ENCODE peak calls at places on chromosomes 2 and 18, in eight cellular contexts. I, U, Z, T, H, W, C and D are unnamed samples.

GRCh38 chr2:218008060-218009040 is 5.6 kb upstream of the TNS1 start:
- DNase-seq in I (no peak), U (no peak), Z (no peak), T (peak; percentile 76), H (no peak), W (no peak), C (no peak), D (no peak)

GRCh38 chr2:66013456-66013855 is 421.5 kb upstream of the MEIS1 start:
- DNase-seq in I (no peak), U (no peak), Z (no peak), T (no peak), H (no peak), W (peak; percentile 43), C (no peak), D (peak; percentile 9)

GRCh38 chr2:128520787-128521186 is 202.1 kb upstream of the HS6ST1 start:
- DNase-seq in I (no peak), U (no peak), Z (peak; percentile 35), T (no peak), H (no peak), W (no peak), C (peak; percentile 59), D (no peak)

GRCh38 chr2:59585657-59586056 is 967.8 kb downstream of the BCL11A start:
- DNase-seq in I (no peak), U (no peak), Z (peak; percentile 53), T (no peak), H (peak; percentile 18), W (no peak), C (no peak), D (no peak)

GRCh38 chr2:200713704-200714064 is 98.0 kb upstream of the BZW1 start:
- DNase-seq in I (no peak), U (no peak), Z (no peak), T (no peak), H (no peak), W (no peak), C (peak; percentile 58), D (no peak)

GRCh38 chr2:136214284-136214683 is 96.3 kb upstream of the CXCR4 start:
- DNase-seq in I (no peak), U (no peak), Z (no peak), T (no peak), H (no peak), W (no peak), C (no peak), D (no peak)

GRCh38 chr2:48589170-48589767 is 28.4 kb upstream of the GTF2A1L start:
- DNase-seq in I (peak; percentile 20), U (peak; percentile 25), Z (peak; percentile 66), T (peak; percentile 35), H (peak; percentile 44), W (no peak), C (no peak), D (peak; percentile 71)

GRCh38 chr2:49914281-49914680 is 760.0 kb upstream of the FSHR start:
- DNase-seq in I (no peak), U (no peak), Z (no peak), T (peak; percentile 76), H (no peak), W (no peak), C (no peak), D (no peak)

GRCh38 chr2:11071207-11071606 is 84.1 kb upstream of the SLC66A3 start:
- DNase-seq in I (no peak), U (no peak), Z (peak; percentile 69), T (no peak), H (no peak), W (no peak), C (no peak), D (no peak)

DNA sequence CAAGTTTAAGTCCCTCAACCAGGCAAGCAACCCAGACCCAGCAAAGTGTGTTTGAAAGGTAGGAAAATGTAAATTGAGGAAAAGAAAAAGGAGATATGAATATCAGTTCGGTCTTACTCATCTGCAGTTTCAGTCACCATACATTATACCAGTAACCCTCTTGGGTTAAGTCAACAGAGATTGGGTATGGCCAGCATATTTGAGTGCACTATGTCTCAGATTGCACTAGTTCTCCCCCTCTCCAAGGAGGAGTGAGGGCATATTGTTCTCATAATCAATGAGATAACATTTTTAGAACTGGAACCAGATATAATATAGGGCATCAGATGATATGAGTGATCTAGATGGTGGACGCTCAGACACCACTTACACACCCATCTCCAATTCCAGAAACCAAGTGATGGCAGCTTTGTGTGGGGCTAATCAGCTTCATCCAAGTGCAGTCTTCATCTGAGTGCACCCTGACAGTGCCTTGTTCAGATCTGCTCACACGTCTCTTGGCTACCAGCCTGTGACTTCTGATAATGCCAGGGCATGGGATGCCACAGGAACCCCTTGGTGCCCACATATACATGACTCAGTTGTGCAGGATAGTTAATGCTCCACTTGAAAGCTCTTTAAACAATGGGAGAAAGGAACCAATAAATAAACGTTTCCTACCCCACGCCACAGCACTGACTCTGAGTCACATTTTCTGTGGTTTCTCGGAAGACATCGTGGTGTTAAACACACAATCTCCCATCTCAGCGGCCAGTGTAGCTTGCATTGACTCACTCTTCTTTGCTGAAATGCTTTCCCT is 141.7 kb downstream of the COPS8 start:
- DNase-seq in I (no peak), U (no peak), Z (no peak), T (peak; percentile 99), H (no peak), W (no peak), C (no peak), D (no peak)
- H3K27ac ChIP-seq in I (no peak overlapping the region), U (no peak overlapping the region), Z (no peak overlapping the region), T (peak overlapping the region; percentile 78), H (no peak overlapping the region), W (no peak overlapping the region), C (no peak overlapping the region), D (no peak overlapping the region)

DNA sequence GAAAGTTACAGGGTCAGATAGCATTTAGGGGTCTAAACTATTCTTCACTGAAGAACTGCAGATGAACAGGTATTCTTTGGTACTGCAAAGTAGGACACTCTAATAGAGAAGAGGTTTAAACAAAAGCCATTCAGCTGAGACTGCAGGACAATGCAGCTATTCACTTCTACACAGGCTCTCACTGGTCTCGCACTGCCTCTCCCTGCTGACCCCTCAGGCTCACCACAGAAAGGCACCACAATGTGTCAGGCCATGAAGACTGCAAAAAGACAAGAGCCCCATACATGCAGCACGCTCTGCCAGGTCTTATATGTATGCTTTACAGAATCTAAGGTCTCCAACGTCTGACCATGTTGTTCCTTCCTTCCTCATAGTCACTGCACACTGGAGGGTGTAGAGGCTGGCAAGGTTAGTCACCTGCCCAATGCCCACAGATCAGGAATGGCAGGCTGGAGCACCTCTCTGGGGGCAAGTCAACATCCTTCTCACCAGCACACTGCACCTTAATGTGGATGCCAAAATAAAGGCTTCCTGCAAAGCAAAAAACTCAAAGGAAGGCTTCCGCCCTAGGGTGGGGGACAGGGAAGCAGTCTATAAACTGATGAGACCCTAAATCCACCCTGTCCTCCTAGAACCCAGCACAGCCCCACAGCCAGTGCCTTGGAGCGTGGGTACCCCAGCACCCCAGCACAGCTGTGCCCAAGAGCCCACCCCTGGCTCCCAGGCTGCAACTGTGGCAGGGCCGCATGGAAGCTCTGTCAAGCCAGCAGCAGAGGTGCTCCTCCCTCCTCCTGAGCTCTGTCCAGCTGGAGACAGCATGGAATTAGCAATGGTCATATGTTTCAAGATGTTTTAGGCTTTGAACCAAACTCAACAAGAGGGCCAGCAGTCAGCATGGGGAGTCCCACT is 10.7 kb upstream of the RNU4ATAC start:
- DNase-seq in I (no peak), U (peak; percentile 82), Z (no peak), T (peak; percentile 37), H (peak; percentile 81), W (no peak), C (no peak), D (no peak)
- H3K27ac ChIP-seq in I (no peak overlapping the region), U (peak overlapping the region; percentile 94), Z (peak overlapping the region; percentile 80), T (no peak overlapping the region), H (peak overlapping the region; percentile 78), W (no peak overlapping the region), C (no peak overlapping the region), D (peak overlapping the region; percentile 27)

GRCh38 chr18:3661121-3661520 is 211.1 kb downstream of the TGIF1 start:
- DNase-seq in I (no peak), U (no peak), Z (peak; percentile 44), T (no peak), H (no peak), W (no peak), C (no peak), D (no peak)

GRCh38 chr18:3655637-3656050 is 205.7 kb downstream of the TGIF1 start:
- DNase-seq in I (no peak), U (no peak), Z (peak; percentile 54), T (no peak), H (no peak), W (no peak), C (no peak), D (no peak)

GRCh38 chr18:3655254-3655554 is 205.2 kb downstream of the TGIF1 start:
- DNase-seq in I (no peak), U (no peak), Z (no peak), T (no peak), H (no peak), W (no peak), C (no peak), D (no peak)

GRCh38 chr18:3660719-3661118 is 210.7 kb downstream of the TGIF1 start:
- DNase-seq in I (no peak), U (no peak), Z (no peak), T (no peak), H (no peak), W (no peak), C (no peak), D (no peak)

DNA sequence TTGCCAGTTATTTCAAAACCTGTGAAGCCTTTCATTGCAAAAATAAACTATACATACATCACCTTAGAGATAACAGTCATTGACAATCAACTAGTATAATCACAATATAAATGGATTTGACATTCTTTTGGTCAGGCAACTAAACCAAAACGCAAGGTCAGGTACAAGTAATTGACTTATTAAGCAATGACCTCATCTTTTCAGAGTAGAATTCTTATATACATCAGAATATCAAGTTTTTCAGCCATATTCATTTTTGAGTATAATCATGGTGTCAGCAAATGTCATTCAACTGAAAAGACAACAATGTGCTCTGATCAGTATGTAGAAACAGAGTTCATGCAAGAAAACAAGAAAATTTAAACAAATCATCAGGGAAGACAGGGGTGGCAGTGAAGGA is 208.6 kb downstream of the TGIF1 start:
- DNase-seq in I (no peak), U (no peak), Z (no peak), T (no peak), H (no peak), W (no peak), C (no peak), D (no peak)
- H3K27ac ChIP-seq in I (no peak overlapping the region), U (no peak overlapping the region), Z (no peak overlapping the region), T (no peak overlapping the region), H (no peak overlapping the region), W (no peak overlapping the region), C (no peak overlapping the region), D (no peak overlapping the region)

GRCh38 chr18:12638634-12639124 is 19.2 kb downstream of the SPIRE1 start:
- DNase-seq in I (no peak), U (no peak), Z (no peak), T (no peak), H (no peak), W (no peak), C (no peak), D (no peak)

GRCh38 chr18:12637901-12638633 is 19.8 kb downstream of the SPIRE1 start:
- DNase-seq in I (no peak), U (no peak), Z (no peak), T (peak; percentile 82), H (no peak), W (no peak), C (no peak), D (no peak)

GRCh38 chr18:12637393-12637792 is 20.5 kb downstream of the SPIRE1 start:
- DNase-seq in I (no peak), U (no peak), Z (no peak), T (peak; percentile 10), H (no peak), W (no peak), C (no peak), D (no peak)

GRCh38 chr18:12639990-12640880 is 17.7 kb downstream of the SPIRE1 start:
- DNase-seq in I (no peak), U (no peak), Z (no peak), T (peak; percentile 83), H (no peak), W (no peak), C (no peak), D (no peak)

GRCh38 chr18:12640881-12641200 is 17.1 kb downstream of the SPIRE1 start:
- DNase-seq in I (no peak), U (no peak), Z (no peak), T (no peak), H (no peak), W (no peak), C (no peak), D (no peak)
- H3K27ac ChIP-seq in I (peak overlapping the region; percentile 76), U (no peak overlapping the region), Z (no peak overlapping the region), T (peak overlapping the region; percentile 24), H (no peak overlapping the region), W (no peak overlapping the region), C (no peak overlapping the region), D (no peak overlapping the region)